ENCODE peak calls at places on chromosome 1, in eight cellular contexts. Z, J, K, D, O, S, P and L are unnamed samples.

GRCh38 chr1:206921772-206922265 is at the start of gene FCMR:
- DNase-seq in Z (no peak), J (no peak), K (no peak), D (no peak), O (no peak), S (no peak), P (no peak), L (no peak)

GRCh38 chr1:171590022-171590421 is 32.0 kb upstream of the MYOCOS start:
- DNase-seq in Z (no peak), J (no peak), K (no peak), D (no peak), O (no peak), S (no peak), P (no peak), L (no peak)

GRCh38 chr1:109161836-109162606 is 48.1 kb downstream of the ELAPOR1 start:
- DNase-seq in Z (no peak), J (no peak), K (peak; percentile 74), D (no peak), O (peak; percentile 50), S (no peak), P (no peak), L (no peak)

GRCh38 chr1:235675152-235675890 is 25.7 kb upstream of the GNG4 start:
- DNase-seq in Z (no peak), J (no peak), K (no peak), D (no peak), O (no peak), S (no peak), P (no peak), L (no peak)

GRCh38 chr1:20361401-20361800 is 70.7 kb downstream of the VWA5B1 start:
- DNase-seq in Z (no peak), J (no peak), K (no peak), D (no peak), O (no peak), S (no peak), P (no peak), L (no peak)

GRCh38 chr1:49200738-49201137 is 424.0 kb upstream of the BEND5 start:
- DNase-seq in Z (no peak), J (no peak), K (no peak), D (no peak), O (no peak), S (peak; percentile 49), P (no peak), L (no peak)

GRCh38 chr1:223405507-223405906 is 12.3 kb downstream of the CCDC185 start:
- DNase-seq in Z (no peak), J (no peak), K (no peak), D (no peak), O (no peak), S (no peak), P (no peak), L (no peak)

GRCh38 chr1:5729636-5730145 is 262.5 kb downstream of the NPHP4 start:
- DNase-seq in Z (no peak), J (no peak), K (no peak), D (no peak), O (no peak), S (no peak), P (no peak), L (no peak)

GRCh38 chr1:231990388-231990787 is 363.8 kb downstream of the DISC1 start:
- DNase-seq in Z (no peak), J (no peak), K (no peak), D (no peak), O (no peak), S (no peak), P (no peak), L (no peak)

GRCh38 chr1:196323869-196324268 is 284.4 kb downstream of the KCNT2 start:
- DNase-seq in Z (no peak), J (no peak), K (no peak), D (no peak), O (no peak), S (no peak), P (no peak), L (no peak)